ENCODE peak calls at places on chromosomes 12 and 14, in nine cellular contexts. One of them, this sample, is unnamed.

GRCh38 chr14:86038401-86038985 is 508.5 kb downstream of the FLRT2 start:
- DNase-seq in activated CD4-positive, alpha-beta T cell treated with anti-CD3 and anti-CD28 coated beads, Interleukin-2, amount 50 U/mL, for 1 hour: peak
- DNase-seq in Right ventricle myocardium superior: peak
- DNase-seq in lower leg skin: no peak
- DNase-seq in stomach: peak
- DNase-seq in HFFc6: peak
- DNase-seq in neural crest cell: peak
- DNase-seq in GM04504: peak
- DNase-seq in NCI-H1436: peak
- DNase-seq in this sample: peak

GRCh38 chr12:102631274-102631673 is 150.9 kb upstream of the IGF1 start:
- DNase-seq in activated CD4-positive, alpha-beta T cell treated with anti-CD3 and anti-CD28 coated beads, Interleukin-2, amount 50 U/mL, for 1 hour: no peak
- DNase-seq in Right ventricle myocardium superior: no peak
- DNase-seq in lower leg skin: no peak
- DNase-seq in stomach: no peak
- DNase-seq in HFFc6: peak
- DNase-seq in neural crest cell: no peak
- DNase-seq in GM04504: peak
- DNase-seq in NCI-H1436: no peak
- DNase-seq in this sample: no peak

GRCh38 chr12:116372815-116373214 is 95.3 kb upstream of the MED13L start:
- DNase-seq in activated CD4-positive, alpha-beta T cell treated with anti-CD3 and anti-CD28 coated beads, Interleukin-2, amount 50 U/mL, for 1 hour: no peak
- DNase-seq in Right ventricle myocardium superior: no peak
- DNase-seq in lower leg skin: no peak
- DNase-seq in stomach: no peak
- DNase-seq in HFFc6: no peak
- DNase-seq in neural crest cell: no peak
- DNase-seq in GM04504: no peak
- DNase-seq in NCI-H1436: no peak
- DNase-seq in this sample: no peak

GRCh38 chr12:40152783-40153383 is 47.0 kb upstream of the SLC2A13 start:
- DNase-seq in activated CD4-positive, alpha-beta T cell treated with anti-CD3 and anti-CD28 coated beads, Interleukin-2, amount 50 U/mL, for 1 hour: peak
- DNase-seq in Right ventricle myocardium superior: peak
- DNase-seq in lower leg skin: peak
- DNase-seq in stomach: peak
- DNase-seq in HFFc6: peak
- DNase-seq in neural crest cell: peak
- DNase-seq in GM04504: peak
- DNase-seq in NCI-H1436: no peak
- DNase-seq in this sample: peak

GRCh38 chr14:72961579-72962335 is 35.5 kb downstream of the DCAF4 start:
- DNase-seq in activated CD4-positive, alpha-beta T cell treated with anti-CD3 and anti-CD28 coated beads, Interleukin-2, amount 50 U/mL, for 1 hour: no peak
- DNase-seq in Right ventricle myocardium superior: no peak
- DNase-seq in lower leg skin: no peak
- DNase-seq in stomach: no peak
- DNase-seq in HFFc6: peak
- DNase-seq in neural crest cell: no peak
- DNase-seq in GM04504: no peak
- DNase-seq in NCI-H1436: no peak
- DNase-seq in this sample: no peak

GRCh38 chr14:104227806-104228205 is 89.4 kb downstream of the KIF26A start:
- DNase-seq in activated CD4-positive, alpha-beta T cell treated with anti-CD3 and anti-CD28 coated beads, Interleukin-2, amount 50 U/mL, for 1 hour: no peak
- DNase-seq in Right ventricle myocardium superior: no peak
- DNase-seq in lower leg skin: no peak
- DNase-seq in stomach: no peak
- DNase-seq in HFFc6: no peak
- DNase-seq in neural crest cell: no peak
- DNase-seq in GM04504: no peak
- DNase-seq in NCI-H1436: no peak
- DNase-seq in this sample: no peak

GRCh38 chr14:103705524-103706284 is 9.5 kb downstream of the XRCC3 start:
- DNase-seq in activated CD4-positive, alpha-beta T cell treated with anti-CD3 and anti-CD28 coated beads, Interleukin-2, amount 50 U/mL, for 1 hour: no peak
- DNase-seq in Right ventricle myocardium superior: no peak
- DNase-seq in lower leg skin: no peak
- DNase-seq in stomach: no peak
- DNase-seq in HFFc6: no peak
- DNase-seq in neural crest cell: no peak
- DNase-seq in GM04504: no peak
- DNase-seq in NCI-H1436: no peak
- DNase-seq in this sample: no peak

GRCh38 chr12:14913381-14913781 is 25.0 kb downstream of the ERP27 start:
- DNase-seq in activated CD4-positive, alpha-beta T cell treated with anti-CD3 and anti-CD28 coated beads, Interleukin-2, amount 50 U/mL, for 1 hour: no peak
- DNase-seq in Right ventricle myocardium superior: peak
- DNase-seq in lower leg skin: peak
- DNase-seq in stomach: peak
- DNase-seq in HFFc6: no peak
- DNase-seq in neural crest cell: no peak
- DNase-seq in GM04504: no peak
- DNase-seq in NCI-H1436: peak
- DNase-seq in this sample: no peak

GRCh38 chr12:15545329-15545728 is 223.0 kb downstream of the PTPRO start:
- DNase-seq in activated CD4-positive, alpha-beta T cell treated with anti-CD3 and anti-CD28 coated beads, Interleukin-2, amount 50 U/mL, for 1 hour: no peak
- DNase-seq in Right ventricle myocardium superior: no peak
- DNase-seq in lower leg skin: no peak
- DNase-seq in stomach: no peak
- DNase-seq in HFFc6: no peak
- DNase-seq in neural crest cell: no peak
- DNase-seq in GM04504: no peak
- DNase-seq in NCI-H1436: no peak
- DNase-seq in this sample: no peak

GRCh38 chr14:100134591-100134990 is 24.9 kb downstream of the DEGS2 start:
- DNase-seq in activated CD4-positive, alpha-beta T cell treated with anti-CD3 and anti-CD28 coated beads, Interleukin-2, amount 50 U/mL, for 1 hour: no peak
- DNase-seq in Right ventricle myocardium superior: no peak
- DNase-seq in lower leg skin: no peak
- DNase-seq in stomach: peak
- DNase-seq in HFFc6: no peak
- DNase-seq in neural crest cell: no peak
- DNase-seq in GM04504: no peak
- DNase-seq in NCI-H1436: no peak
- DNase-seq in this sample: no peak

GRCh38 chr14:26719514-26719913 is 121.7 kb upstream of the NOVA1 start:
- DNase-seq in activated CD4-positive, alpha-beta T cell treated with anti-CD3 and anti-CD28 coated beads, Interleukin-2, amount 50 U/mL, for 1 hour: no peak
- DNase-seq in Right ventricle myocardium superior: no peak
- DNase-seq in lower leg skin: no peak
- DNase-seq in stomach: no peak
- DNase-seq in HFFc6: no peak
- DNase-seq in neural crest cell: no peak
- DNase-seq in GM04504: no peak
- DNase-seq in NCI-H1436: no peak
- DNase-seq in this sample: no peak

GRCh38 chr14:91036741-91037469 is 23.5 kb downstream of the RPS6KA5 start:
- DNase-seq in activated CD4-positive, alpha-beta T cell treated with anti-CD3 and anti-CD28 coated beads, Interleukin-2, amount 50 U/mL, for 1 hour: no peak
- DNase-seq in Right ventricle myocardium superior: no peak
- DNase-seq in lower leg skin: no peak
- DNase-seq in stomach: no peak
- DNase-seq in HFFc6: no peak
- DNase-seq in neural crest cell: no peak
- DNase-seq in GM04504: no peak
- DNase-seq in NCI-H1436: no peak
- DNase-seq in this sample: no peak

GRCh38 chr14:38329236-38329635 is 73.3 kb upstream of the CLEC14A start:
- DNase-seq in activated CD4-positive, alpha-beta T cell treated with anti-CD3 and anti-CD28 coated beads, Interleukin-2, amount 50 U/mL, for 1 hour: no peak
- DNase-seq in Right ventricle myocardium superior: no peak
- DNase-seq in lower leg skin: no peak
- DNase-seq in stomach: no peak
- DNase-seq in HFFc6: no peak
- DNase-seq in neural crest cell: no peak
- DNase-seq in GM04504: no peak
- DNase-seq in NCI-H1436: no peak
- DNase-seq in this sample: no peak

GRCh38 chr12:92560713-92561542 is 141.9 kb upstream of the PLEKHG7 start:
- DNase-seq in activated CD4-positive, alpha-beta T cell treated with anti-CD3 and anti-CD28 coated beads, Interleukin-2, amount 50 U/mL, for 1 hour: no peak
- DNase-seq in Right ventricle myocardium superior: no peak
- DNase-seq in lower leg skin: no peak
- DNase-seq in stomach: no peak
- DNase-seq in HFFc6: no peak
- DNase-seq in neural crest cell: no peak
- DNase-seq in GM04504: no peak
- DNase-seq in NCI-H1436: no peak
- DNase-seq in this sample: no peak

GRCh38 chr12:4117386-4118016 is 156.1 kb upstream of the CCND2 start:
- DNase-seq in activated CD4-positive, alpha-beta T cell treated with anti-CD3 and anti-CD28 coated beads, Interleukin-2, amount 50 U/mL, for 1 hour: no peak
- DNase-seq in Right ventricle myocardium superior: no peak
- DNase-seq in lower leg skin: no peak
- DNase-seq in stomach: no peak
- DNase-seq in HFFc6: no peak
- DNase-seq in neural crest cell: no peak
- DNase-seq in GM04504: no peak
- DNase-seq in NCI-H1436: no peak
- DNase-seq in this sample: no peak

This sample was measured in neuronal stem cell.